ENCODE peak calls at places on chromosome 6, in seven cellular contexts. R, Y, E, G, H, C and M are unnamed samples.

GRCh38 chr6:170209354-170210025 is 81.4 kb downstream of the DLL1 start:
- DNase-seq in R (no peak), Y (no peak), E (peak), G (no peak), H (no peak), C (no peak), M (no peak)

GRCh38 chr6:157151989-157152388 is 171.3 kb downstream of the TMEM242 start:
- DNase-seq in R (no peak), Y (peak), E (no peak), G (peak), H (peak), C (peak), M (no peak)

GRCh38 chr6:53799340-53799739 is 4.5 kb downstream of the LRRC1 start:
- DNase-seq in R (no peak), Y (no peak), E (no peak), G (no peak), H (no peak), C (peak), M (no peak)

GRCh38 chr6:9484091-9484490 is 930.8 kb downstream of the TFAP2A start:
- DNase-seq in R (no peak), Y (peak), E (no peak), G (peak), H (no peak), C (no peak), M (no peak)

GRCh38 chr6:108805611-108806181 is 42.5 kb upstream of the ARMC2 start:
- DNase-seq in R (no peak), Y (no peak), E (no peak), G (no peak), H (no peak), C (no peak), M (no peak)

GRCh38 chr6:73400656-73401055 is 6.0 kb downstream of the DDX43 start:
- DNase-seq in R (no peak), Y (no peak), E (no peak), G (no peak), H (no peak), C (no peak), M (no peak)

GRCh38 chr6:34664270-34664971 is 32.1 kb downstream of the ILRUN start:
- DNase-seq in R (no peak), Y (peak), E (no peak), G (no peak), H (peak), C (peak), M (no peak)

GRCh38 chr6:169960003-169960344 is 208.6 kb downstream of the ERMARD start:
- DNase-seq in R (no peak), Y (no peak), E (no peak), G (no peak), H (no peak), C (no peak), M (no peak)

GRCh38 chr6:6319947-6320811 is at the start of gene F13A1:
- DNase-seq in R (no peak), Y (no peak), E (peak), G (no peak), H (no peak), C (no peak), M (no peak)

GRCh38 chr6:70166088-70166958 is 136.6 kb downstream of the COL9A1 start:
- DNase-seq in R (peak), Y (peak), E (no peak), G (peak), H (peak), C (peak), M (no peak)

GRCh38 chr6:75532521-75532920 is 38.9 kb upstream of the FILIP1 start:
- DNase-seq in R (peak), Y (no peak), E (no peak), G (peak), H (peak), C (peak), M (no peak)

GRCh38 chr6:158253248-158253647 is 59.0 kb upstream of the TULP4 start:
- DNase-seq in R (no peak), Y (no peak), E (no peak), G (no peak), H (no peak), C (no peak), M (no peak)

GRCh38 chr6:150176659-150177058 is 33.8 kb downstream of the PPP1R14C start:
- DNase-seq in R (no peak), Y (no peak), E (no peak), G (no peak), H (no peak), C (no peak), M (no peak)

GRCh38 chr6:50849781-50850180 is 31.1 kb downstream of the TFAP2B start:
- DNase-seq in R (no peak), Y (no peak), E (no peak), G (no peak), H (no peak), C (no peak), M (no peak)

GRCh38 chr6:69594405-69594804 is 202.4 kb downstream of the LMBRD1 start:
- DNase-seq in R (no peak), Y (no peak), E (no peak), G (no peak), H (no peak), C (no peak), M (no peak)

GRCh38 chr6:19375613-19376012 is 461.6 kb upstream of the ID4 start:
- DNase-seq in R (no peak), Y (no peak), E (no peak), G (no peak), H (no peak), C (no peak), M (no peak)

GRCh38 chr6:158849899-158850806 is 31.0 kb upstream of the EZR start:
- DNase-seq in R (peak), Y (peak), E (no peak), G (peak), H (peak), C (peak), M (peak)

GRCh38 chr6:132133734-132134490 is 182.7 kb upstream of the CCN2 start:
- DNase-seq in R (no peak), Y (no peak), E (no peak), G (no peak), H (peak), C (peak), M (no peak)

GRCh38 chr6:29617782-29618557 is 15.0 kb downstream of the GABBR1 start:
- DNase-seq in R (no peak), Y (no peak), E (no peak), G (no peak), H (no peak), C (no peak), M (no peak)
- TF ChIP-seq CTCF in R (no peak), Y (peak), E (no peak), G (peak), H (peak), C (no peak), M (peak)

GRCh38 chr6:166486536-166486880 is 100.0 kb downstream of the RAMACL start:
- DNase-seq in R (no peak), Y (no peak), E (no peak), G (no peak), H (no peak), C (no peak), M (no peak)

GRCh38 chr6:166488701-166489100 is 97.8 kb downstream of the RAMACL start:
- DNase-seq in R (no peak), Y (no peak), E (no peak), G (no peak), H (no peak), C (no peak), M (no peak)

GRCh38 chr6:166489301-166490155 is 97.0 kb downstream of the RAMACL start:
- DNase-seq in R (no peak), Y (no peak), E (no peak), G (no peak), H (no peak), C (no peak), M (no peak)

GRCh38 chr6:166487148-166487547 is 99.3 kb downstream of the RAMACL start:
- DNase-seq in R (no peak), Y (no peak), E (no peak), G (no peak), H (no peak), C (no peak), M (no peak)

DNA sequence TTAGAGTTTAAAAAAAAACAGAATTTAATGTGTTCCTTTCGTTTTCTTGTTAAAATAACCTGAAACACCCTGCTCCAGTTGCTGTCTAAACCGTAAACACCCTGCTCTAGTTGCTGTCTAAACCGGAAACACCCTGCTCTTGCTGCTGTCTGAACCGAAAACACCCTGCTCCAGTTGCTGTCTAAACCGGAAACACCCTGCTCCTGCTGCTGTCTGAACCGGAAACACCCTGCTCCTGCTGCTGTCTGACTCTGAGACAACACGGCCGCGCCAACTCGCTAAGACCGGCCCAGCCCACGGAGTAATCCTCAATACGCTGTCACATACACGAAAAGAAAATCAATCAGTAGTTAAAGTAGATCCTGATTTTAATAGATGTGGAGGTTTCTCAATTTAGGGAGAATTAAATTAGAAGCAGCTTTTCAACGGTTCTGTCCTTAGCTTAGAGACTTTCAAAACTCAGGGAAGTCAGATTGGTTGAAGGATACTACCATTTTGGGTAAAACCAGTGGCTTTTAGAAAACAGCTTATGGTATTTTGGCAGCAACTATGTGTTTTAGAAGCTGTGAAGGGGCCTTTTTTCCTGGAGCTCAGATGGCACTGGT is 98.3 kb downstream of the RAMACL start:
- DNase-seq in R (peak), Y (peak), E (peak), G (no peak), H (peak), C (peak), M (no peak)
- H3K4me3 ChIP-seq in R (no peak), Y (no peak), E (no peak), G (no peak), H (no peak), C (no peak), M (no peak)

GRCh38 chr6:11592289-11592906 is 54.8 kb downstream of the TMEM170B start:
- DNase-seq in R (no peak), Y (peak), E (no peak), G (no peak), H (no peak), C (peak), M (no peak)

GRCh38 chr6:11593096-11593495 is 55.5 kb downstream of the TMEM170B start:
- DNase-seq in R (no peak), Y (no peak), E (no peak), G (no peak), H (no peak), C (no peak), M (no peak)

GRCh38 chr6:11596640-11597237 is 59.2 kb downstream of the TMEM170B start:
- DNase-seq in R (no peak), Y (no peak), E (no peak), G (no peak), H (no peak), C (no peak), M (no peak)

GRCh38 chr6:11598687-11599086 is 61.1 kb downstream of the TMEM170B start:
- DNase-seq in R (no peak), Y (no peak), E (no peak), G (no peak), H (no peak), C (no peak), M (no peak)

DNA sequence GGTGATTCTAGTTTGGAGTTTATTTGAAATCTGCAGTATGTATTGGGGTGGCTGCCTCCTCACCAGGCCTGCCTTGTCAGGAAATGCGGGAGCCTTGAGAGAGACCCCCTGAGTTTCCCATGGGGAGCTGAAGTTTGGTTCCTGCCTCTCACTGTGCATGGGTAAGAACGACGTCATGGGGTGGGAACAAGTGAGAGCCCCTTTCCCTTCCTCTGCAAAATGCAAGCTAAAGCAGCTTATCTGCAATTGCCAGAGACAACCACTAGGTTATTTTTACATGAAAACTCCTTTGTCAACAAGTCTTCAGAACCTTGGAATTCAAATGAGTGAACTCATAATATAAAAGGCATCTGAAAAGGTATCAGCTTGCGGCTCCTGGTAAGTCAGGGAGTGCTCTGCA is 58.4 kb downstream of the TMEM170B start:
- DNase-seq in R (no peak), Y (peak), E (no peak), G (no peak), H (peak), C (peak), M (no peak)
- TF ChIP-seq CTCF in R (no peak), Y (peak), E (peak), G (no peak), H (peak), C (peak), M (peak)

GRCh38 chr6:122754191-122754731 is 25.3 kb upstream of the FABP7 start:
- DNase-seq in R (no peak), Y (no peak), E (no peak), G (no peak), H (no peak), C (no peak), M (no peak)

GRCh38 chr6:122751291-122751690 is 28.2 kb upstream of the FABP7 start:
- DNase-seq in R (no peak), Y (no peak), E (no peak), G (no peak), H (no peak), C (no peak), M (no peak)

GRCh38 chr6:122753688-122754056 is 25.8 kb upstream of the FABP7 start:
- DNase-seq in R (no peak), Y (peak), E (no peak), G (peak), H (peak), C (no peak), M (no peak)

GRCh38 chr6:122752493-122752892 is 27.0 kb upstream of the FABP7 start:
- DNase-seq in R (no peak), Y (no peak), E (no peak), G (no peak), H (no peak), C (no peak), M (no peak)

GRCh38 chr6:122752990-122753687 is 26.4 kb upstream of the FABP7 start:
- DNase-seq in R (no peak), Y (no peak), E (no peak), G (no peak), H (no peak), C (no peak), M (no peak)
- H3K4me3 ChIP-seq in R (no peak), Y (no peak), E (no peak), G (no peak), H (no peak), C (peak), M (no peak)

GRCh38 chr6:37731888-37732287 is 34.2 kb upstream of the MDGA1 start:
- DNase-seq in R (no peak), Y (no peak), E (no peak), G (no peak), H (no peak), C (no peak), M (no peak)

GRCh38 chr6:37738216-37738615 is 40.5 kb upstream of the MDGA1 start:
- DNase-seq in R (no peak), Y (no peak), E (no peak), G (no peak), H (no peak), C (no peak), M (no peak)

GRCh38 chr6:37735722-37736121 is 38.0 kb upstream of the MDGA1 start:
- DNase-seq in R (no peak), Y (no peak), E (no peak), G (no peak), H (no peak), C (no peak), M (no peak)

GRCh38 chr6:37732688-37733087 is 35.0 kb upstream of the MDGA1 start:
- DNase-seq in R (no peak), Y (no peak), E (no peak), G (no peak), H (no peak), C (no peak), M (no peak)
- TF ChIP-seq CTCF in R (no peak), Y (peak), E (no peak), G (no peak), H (peak), C (no peak), M (no peak)

GRCh38 chr6:160102956-160103824 is 18.4 kb upstream of the SLC22A1 start:
- DNase-seq in R (no peak), Y (peak), E (no peak), G (no peak), H (no peak), C (peak), M (no peak)
- H3K4me3 ChIP-seq in R (no peak), Y (no peak), E (no peak), G (no peak), H (no peak), C (no peak), M (no peak)

GRCh38 chr6:2803731-2804429 is 37.8 kb downstream of the SERPINB1 start:
- DNase-seq in R (no peak), Y (no peak), E (no peak), G (no peak), H (no peak), C (no peak), M (no peak)
- TF ChIP-seq CTCF in R (no peak), Y (no peak), E (no peak), G (no peak), H (no peak), C (no peak), M (no peak)

DNA sequence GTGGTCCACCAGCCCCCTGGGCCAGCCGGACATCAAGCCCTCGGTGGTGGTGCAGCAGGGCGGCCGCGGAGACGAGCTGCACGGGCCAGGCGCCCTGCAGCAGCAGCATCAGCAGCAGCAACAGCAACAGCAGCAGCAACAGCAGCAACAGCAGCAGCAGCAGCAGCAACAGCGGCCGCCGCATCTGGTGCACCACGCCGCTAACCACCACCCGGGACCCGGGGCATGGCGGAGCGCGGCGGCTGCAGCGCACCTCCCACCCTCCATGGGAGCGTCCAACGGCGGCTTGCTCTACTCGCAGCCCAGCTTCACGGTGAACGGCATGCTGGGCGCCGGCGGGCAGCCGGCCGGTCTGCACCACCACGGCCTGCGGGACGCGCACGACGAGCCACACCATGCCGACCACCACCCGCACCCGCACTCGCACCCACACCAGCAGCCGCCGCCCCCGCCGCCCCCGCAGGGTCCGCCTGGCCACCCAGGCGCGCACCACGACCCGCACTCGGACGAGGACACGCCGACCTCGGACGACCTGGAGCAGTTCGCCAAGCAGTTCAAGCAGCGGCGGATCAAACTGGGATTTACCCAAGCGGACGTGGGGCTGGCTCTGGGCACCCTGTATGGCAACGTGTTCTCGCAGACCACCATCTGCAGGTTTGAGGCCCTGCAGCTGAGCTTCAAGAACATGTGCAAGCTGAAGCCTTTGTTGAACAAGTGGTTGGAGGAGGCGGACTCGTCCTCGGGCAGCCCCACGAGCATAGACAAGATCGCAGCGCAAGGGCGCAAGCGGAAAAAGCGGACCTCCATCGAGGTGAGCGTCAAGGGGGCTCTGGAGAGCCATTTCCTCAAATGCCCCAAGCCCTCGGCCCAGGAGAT is 1.0 kb downstream of the POU3F2 start:
- DNase-seq in R (no peak), Y (no peak), E (peak), G (no peak), H (no peak), C (no peak), M (no peak)
- H3K4me3 ChIP-seq in R (no peak), Y (no peak), E (peak), G (peak), H (peak), C (no peak), M (no peak)